ENCODE peak calls at places on chromosomes 4 and X, in four cellular contexts. One of them, this sample, is unnamed. For H3K4me1, the result is how much of the 10 kb centered on the place peaks cover.

GRCh38 chrX:113305496-113305895 is 464.9 kb upstream of the AMOT start:
- DNase-seq in aorta: no peak
- DNase-seq in colonic mucosa: no peak
- DNase-seq in tibial nerve: no peak
- DNase-seq in this sample: no peak

GRCh38 chrX:97522307-97522706 is 638.6 kb downstream of the RPA4 start:
- DNase-seq in aorta: no peak
- DNase-seq in colonic mucosa: no peak
- DNase-seq in tibial nerve: no peak
- DNase-seq in this sample: no peak

GRCh38 chr4:170004656-170005250 is 21.4 kb downstream of the MFAP3L start:
- DNase-seq in colonic mucosa: no peak
- DNase-seq in aorta: no peak
- DNase-seq in tibial nerve: no peak
- DNase-seq in this sample: no peak

GRCh38 chr4:149752729-149753128 is 62.9 kb downstream of the IQCM start:
- DNase-seq in tibial nerve: no peak
- DNase-seq in aorta: no peak
- DNase-seq in colonic mucosa: no peak
- DNase-seq in this sample: no peak

GRCh38 chr4:112449708-112450107 is 66.3 kb downstream of the NEUROG2 start:
- DNase-seq in aorta: no peak
- DNase-seq in colonic mucosa: no peak
- DNase-seq in tibial nerve: no peak
- DNase-seq in this sample: no peak

GRCh38 chr4:78951862-78952472 is 12.7 kb upstream of the PAQR3 start:
- DNase-seq in aorta: no peak
- DNase-seq in tibial nerve: peak
- DNase-seq in colonic mucosa: no peak
- DNase-seq in this sample: no peak

GRCh38 chr4:175891863-175892262 is 79.8 kb upstream of the GPM6A start:
- DNase-seq in tibial nerve: no peak
- DNase-seq in colonic mucosa: no peak
- DNase-seq in aorta: no peak
- DNase-seq in this sample: no peak

GRCh38 chrX:140713174-140713539 is 3.6 kb downstream of the LINC00632 start:
- DNase-seq in aorta: no peak
- DNase-seq in tibial nerve: no peak
- DNase-seq in colonic mucosa: no peak
- DNase-seq in this sample: no peak

GRCh38 chr4:2292679-2293108 is 30.8 kb upstream of the MXD4 start:
- DNase-seq in tibial nerve: no peak
- DNase-seq in colonic mucosa: no peak
- DNase-seq in aorta: peak
- DNase-seq in this sample: no peak

GRCh38 chrX:150365953-150366911 is 3.1 kb downstream of the MAMLD1 start:
- DNase-seq in tibial nerve: peak
- DNase-seq in colonic mucosa: peak
- DNase-seq in aorta: peak
- DNase-seq in this sample: peak

DNA sequence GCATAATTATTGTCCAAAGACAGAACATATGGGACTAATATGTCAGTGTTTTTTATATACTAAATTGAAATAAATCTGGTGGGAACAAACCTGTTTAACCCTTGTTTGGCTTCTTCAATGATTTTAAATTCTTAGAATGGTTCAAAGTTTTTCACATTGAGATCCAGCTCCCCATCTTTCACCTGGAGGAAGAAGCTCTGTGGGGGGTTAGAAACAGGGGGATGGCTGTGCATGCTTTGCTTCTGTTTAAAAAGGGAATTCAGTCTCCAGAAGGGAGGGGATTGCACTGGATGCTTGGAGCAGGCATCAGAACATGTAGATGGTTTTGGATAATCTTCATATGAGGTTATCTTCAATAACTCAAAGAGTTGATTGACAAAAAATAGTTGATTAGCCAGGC is 72.1 kb downstream of the GALNT7 start:
- DNase-seq in aorta: no peak
- DNase-seq in tibial nerve: no peak
- DNase-seq in colonic mucosa: no peak
- DNase-seq in this sample: no peak
- H3K4me1 ChIP-seq in aorta: under half
- H3K4me1 ChIP-seq in tibial nerve: under half
- H3K4me1 ChIP-seq in colonic mucosa: under half
- H3K4me1 ChIP-seq in this sample: under half

GRCh38 chr4:119738901-119739300 is 110.3 kb upstream of the PDE5A start:
- DNase-seq in aorta: no peak
- DNase-seq in tibial nerve: no peak
- DNase-seq in colonic mucosa: no peak
- DNase-seq in this sample: no peak
- H3K27ac ChIP-seq in aorta: no peak
- H3K27ac ChIP-seq in tibial nerve: no peak
- H3K27ac ChIP-seq in colonic mucosa: no peak
- H3K27ac ChIP-seq in this sample: no peak

GRCh38 chr4:81652069-81652478 is 180.4 kb upstream of the RASGEF1B start:
- DNase-seq in tibial nerve: no peak
- DNase-seq in colonic mucosa: no peak
- DNase-seq in aorta: no peak
- DNase-seq in this sample: no peak

GRCh38 chr4:81651500-81651899 is 179.8 kb upstream of the RASGEF1B start:
- DNase-seq in colonic mucosa: no peak
- DNase-seq in aorta: no peak
- DNase-seq in tibial nerve: no peak
- DNase-seq in this sample: no peak

GRCh38 chr4:81647388-81647787 is 175.7 kb upstream of the RASGEF1B start:
- DNase-seq in colonic mucosa: no peak
- DNase-seq in tibial nerve: no peak
- DNase-seq in aorta: no peak
- DNase-seq in this sample: no peak

GRCh38 chr4:81650871-81651270 is 179.2 kb upstream of the RASGEF1B start:
- DNase-seq in tibial nerve: no peak
- DNase-seq in colonic mucosa: no peak
- DNase-seq in aorta: no peak
- DNase-seq in this sample: no peak

GRCh38 chr4:81648576-81649272 is 177.0 kb upstream of the RASGEF1B start:
- DNase-seq in aorta: no peak
- DNase-seq in colonic mucosa: no peak
- DNase-seq in tibial nerve: no peak
- DNase-seq in this sample: no peak
- H3K4me1 ChIP-seq in aorta: under half
- H3K4me1 ChIP-seq in colonic mucosa: under half
- H3K4me1 ChIP-seq in tibial nerve: under half
- H3K4me1 ChIP-seq in this sample: under half

GRCh38 chrX:53479295-53479694 is 45.1 kb upstream of the HSD17B10 start:
- DNase-seq in colonic mucosa: no peak
- DNase-seq in aorta: no peak
- DNase-seq in tibial nerve: no peak
- DNase-seq in this sample: no peak

GRCh38 chrX:53471346-53471745 is 37.2 kb upstream of the HSD17B10 start:
- DNase-seq in colonic mucosa: no peak
- DNase-seq in aorta: no peak
- DNase-seq in tibial nerve: no peak
- DNase-seq in this sample: no peak

GRCh38 chrX:53476371-53476770 is 42.2 kb upstream of the HSD17B10 start:
- DNase-seq in tibial nerve: no peak
- DNase-seq in aorta: no peak
- DNase-seq in colonic mucosa: no peak
- DNase-seq in this sample: no peak

GRCh38 chrX:53474707-53475106 is 40.5 kb upstream of the HSD17B10 start:
- DNase-seq in colonic mucosa: no peak
- DNase-seq in tibial nerve: no peak
- DNase-seq in aorta: no peak
- DNase-seq in this sample: no peak
- H3K27ac ChIP-seq in colonic mucosa: no peak
- H3K27ac ChIP-seq in tibial nerve: no peak
- H3K27ac ChIP-seq in aorta: no peak
- H3K27ac ChIP-seq in this sample: no peak

GRCh38 chr4:168856312-168856711 is 153.7 kb downstream of the CBR4 start:
- DNase-seq in aorta: no peak
- DNase-seq in tibial nerve: no peak
- DNase-seq in colonic mucosa: no peak
- DNase-seq in this sample: no peak

GRCh38 chr4:168852387-168852786 is 157.7 kb downstream of the CBR4 start:
- DNase-seq in tibial nerve: no peak
- DNase-seq in colonic mucosa: no peak
- DNase-seq in aorta: no peak
- DNase-seq in this sample: no peak

GRCh38 chr4:168852933-168853713 is 156.9 kb downstream of the CBR4 start:
- DNase-seq in colonic mucosa: no peak
- DNase-seq in aorta: no peak
- DNase-seq in tibial nerve: no peak
- DNase-seq in this sample: no peak

GRCh38 chr4:168853770-168854169 is 156.3 kb downstream of the CBR4 start:
- DNase-seq in aorta: no peak
- DNase-seq in colonic mucosa: no peak
- DNase-seq in tibial nerve: no peak
- DNase-seq in this sample: no peak

GRCh38 chr4:168854216-168854921 is 155.7 kb downstream of the CBR4 start:
- DNase-seq in colonic mucosa: no peak
- DNase-seq in aorta: no peak
- DNase-seq in tibial nerve: peak
- DNase-seq in this sample: no peak
- H3K4me1 ChIP-seq in colonic mucosa: under half
- H3K4me1 ChIP-seq in aorta: under half
- H3K4me1 ChIP-seq in tibial nerve: under half
- H3K4me1 ChIP-seq in this sample: half or more

DNA sequence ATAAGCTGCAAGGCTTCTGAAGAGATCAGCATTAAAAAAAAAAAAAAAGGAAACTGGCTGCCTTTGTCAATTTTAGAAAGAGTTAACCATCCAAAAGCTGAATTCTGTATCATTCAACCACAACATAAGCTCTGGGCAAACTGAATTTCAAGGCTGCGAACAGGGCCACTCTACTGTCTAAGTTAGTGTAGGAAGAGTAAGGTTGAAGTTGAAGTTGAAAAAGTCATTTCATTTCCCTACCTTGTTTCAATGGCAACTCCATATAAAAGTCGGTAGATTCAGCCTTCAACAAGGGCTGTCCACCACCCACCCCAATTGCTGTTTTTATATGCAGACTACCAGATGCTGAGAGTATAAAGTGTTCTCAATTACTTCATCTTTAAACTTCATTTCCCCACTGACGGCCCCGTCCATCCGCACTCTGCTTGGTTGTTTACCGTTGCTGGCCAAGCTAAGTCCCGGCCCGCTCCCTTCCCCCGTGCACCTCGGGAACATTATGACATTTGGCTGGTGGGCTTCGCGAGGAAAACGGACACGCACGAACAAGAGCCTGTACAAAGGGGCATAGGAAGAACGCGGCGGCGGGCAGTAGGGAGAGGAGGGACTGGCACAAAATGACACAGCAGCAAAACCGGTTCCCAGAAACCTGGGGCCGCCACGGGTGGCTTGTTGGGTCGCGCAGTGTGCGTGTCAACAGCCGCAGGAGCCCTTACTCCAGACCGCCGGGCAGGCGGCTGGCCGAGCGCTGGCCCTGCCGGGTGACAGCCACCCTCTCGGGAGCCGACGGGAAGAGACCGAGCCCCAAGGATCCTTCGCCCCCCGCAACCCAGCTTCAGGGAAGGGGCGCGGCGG is 1.4 kb upstream of the LIN54 start:
- DNase-seq in colonic mucosa: peak
- DNase-seq in tibial nerve: no peak
- DNase-seq in aorta: peak
- DNase-seq in this sample: peak
- H3K27ac ChIP-seq in colonic mucosa: peak
- H3K27ac ChIP-seq in tibial nerve: peak
- H3K27ac ChIP-seq in aorta: peak
- H3K27ac ChIP-seq in this sample: peak

DNA sequence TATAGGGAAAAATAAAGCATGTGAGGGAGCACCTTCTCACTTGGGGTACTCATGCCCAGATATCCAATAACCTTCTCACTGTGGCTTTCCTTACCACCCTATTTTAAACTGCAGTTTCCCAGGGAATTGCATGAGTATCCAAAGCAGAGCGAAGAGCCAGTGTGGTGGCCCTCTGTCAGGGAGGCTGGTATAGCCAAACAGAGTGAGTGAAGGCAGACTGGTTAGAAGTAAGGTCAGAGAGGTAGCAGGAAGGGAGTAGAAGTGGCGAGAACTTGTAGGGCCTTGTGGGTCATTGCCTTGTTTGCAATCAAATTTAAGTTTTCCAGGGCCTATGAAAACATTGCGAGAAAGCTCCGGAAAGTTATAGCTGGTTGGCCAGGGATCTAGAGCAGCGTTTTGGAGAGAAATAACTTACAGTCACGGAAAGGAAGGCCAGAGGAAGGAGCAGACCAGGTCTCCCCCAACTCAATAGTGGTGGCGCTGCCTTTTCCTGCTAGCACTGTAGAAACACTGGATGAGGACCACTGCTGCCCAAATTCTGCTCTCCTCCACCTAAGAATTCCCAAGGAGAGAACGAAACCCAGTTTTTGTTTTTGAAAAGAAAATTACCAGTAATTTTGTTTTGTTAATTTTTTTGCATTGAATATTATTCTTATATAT is 77.2 kb downstream of the PDLIM5 start:
- DNase-seq in aorta: no peak
- DNase-seq in colonic mucosa: no peak
- DNase-seq in tibial nerve: no peak
- DNase-seq in this sample: no peak
- H3K4me1 ChIP-seq in aorta: under half
- H3K4me1 ChIP-seq in colonic mucosa: under half
- H3K4me1 ChIP-seq in tibial nerve: under half
- H3K4me1 ChIP-seq in this sample: under half